ENCODE peak calls at places on chromosomes 13 and 19, in eight cellular contexts. C, Q, H, J, W, I, S and X are unnamed samples.

GRCh38 chr19:51114087-51114714 is 6.0 kb upstream of the CTU1 start:
- DNase-seq in C (no peak), Q (no peak), H (no peak), J (no peak), W (no peak), I (no peak), S (no peak), X (no peak)

GRCh38 chr19:56934438-56935090 is 94.0 kb upstream of the PEG3 start:
- DNase-seq in C (no peak), Q (no peak), H (no peak), J (no peak), W (no peak), I (no peak), S (no peak), X (no peak)

GRCh38 chr13:31950121-31950810 is 81.3 kb upstream of the FRY start:
- DNase-seq in C (no peak), Q (no peak), H (no peak), J (no peak), W (no peak), I (no peak), S (no peak), X (no peak)

GRCh38 chr13:99307648-99308339 is 595 bp upstream of the GPR183 start:
- DNase-seq in C (no peak), Q (no peak), H (no peak), J (no peak), W (no peak), I (no peak), S (no peak), X (no peak)

GRCh38 chr13:36882829-36883390 is 37.1 kb downstream of the SMAD9 start:
- DNase-seq in C (peak; percentile 38), Q (no peak), H (no peak), J (no peak), W (no peak), I (no peak), S (no peak), X (no peak)

GRCh38 chr13:98780451-98780850 is 28.0 kb upstream of the SLC15A1 start:
- DNase-seq in C (no peak), Q (no peak), H (no peak), J (no peak), W (no peak), I (no peak), S (no peak), X (no peak)

GRCh38 chr13:55664178-55664577 is 1476.5 kb upstream of the PRR20A start:
- DNase-seq in C (peak; percentile 55), Q (no peak), H (no peak), J (no peak), W (no peak), I (no peak), S (no peak), X (no peak)

GRCh38 chr13:45220403-45220802 is 19.6 kb upstream of the KCTD4 start:
- DNase-seq in C (no peak), Q (no peak), H (no peak), J (no peak), W (no peak), I (no peak), S (no peak), X (no peak)

GRCh38 chr13:72384879-72385278 is 342.6 kb downstream of the MZT1 start:
- DNase-seq in C (no peak), Q (no peak), H (no peak), J (no peak), W (no peak), I (no peak), S (no peak), X (peak; percentile 23)

GRCh38 chr19:46350029-46350757 is 3.3 kb downstream of the PPP5C start:
- DNase-seq in C (no peak), Q (no peak), H (no peak), J (no peak), W (no peak), I (no peak), S (no peak), X (no peak)

GRCh38 chr19:12913011-12913561 is 6.0 kb downstream of the SYCE2 start:
- DNase-seq in C (no peak), Q (peak; percentile 21), H (peak; percentile 70), J (no peak), W (no peak), I (peak; percentile 65), S (no peak), X (no peak)

GRCh38 chr19:18408053-18408476 is 10.6 kb upstream of the LRRC25 start:
- DNase-seq in C (peak; percentile 63), Q (no peak), H (peak; percentile 86), J (peak; percentile 50), W (no peak), I (no peak), S (no peak), X (no peak)

GRCh38 chr19:6543866-6544347 is 13.1 kb downstream of the TNFSF9 start:
- DNase-seq in C (no peak), Q (no peak), H (no peak), J (no peak), W (no peak), I (no peak), S (no peak), X (no peak)

GRCh38 chr19:10006752-10007323 is 3.5 kb downstream of the COL5A3 start:
- DNase-seq in C (no peak), Q (no peak), H (no peak), J (no peak), W (no peak), I (no peak), S (no peak), X (no peak)

GRCh38 chr19:15841875-15842569 is 26.6 kb upstream of the OR10H1 start:
- DNase-seq in C (no peak), Q (no peak), H (no peak), J (peak; percentile 11), W (no peak), I (no peak), S (no peak), X (no peak)

GRCh38 chr13:83907196-83907989 is 25.1 kb upstream of the SLITRK1 start:
- DNase-seq in C (no peak), Q (no peak), H (no peak), J (no peak), W (no peak), I (no peak), S (no peak), X (no peak)

GRCh38 chr13:100039740-100040139 is 49.2 kb upstream of the PCCA start:
- DNase-seq in C (no peak), Q (no peak), H (no peak), J (no peak), W (no peak), I (no peak), S (no peak), X (no peak)

GRCh38 chr19:10044390-10044789 is 31.1 kb downstream of the RDH8 start:
- DNase-seq in C (no peak), Q (no peak), H (no peak), J (no peak), W (no peak), I (no peak), S (no peak), X (no peak)

GRCh38 chr19:5828661-5829566 is 10.6 kb downstream of the FUT6 start:
- DNase-seq in C (no peak), Q (no peak), H (peak; percentile 70), J (no peak), W (peak; percentile 30), I (no peak), S (no peak), X (no peak)

GRCh38 chr13:45781553-45782326 is 69.8 kb downstream of the SIAH3 start:
- DNase-seq in C (no peak), Q (no peak), H (no peak), J (no peak), W (no peak), I (peak; percentile 61), S (peak; percentile 4), X (no peak)

GRCh38 chr13:65653548-65654078 is 1576.5 kb downstream of the PCDH9 start:
- DNase-seq in C (no peak), Q (no peak), H (no peak), J (no peak), W (no peak), I (no peak), S (no peak), X (no peak)

DNA sequence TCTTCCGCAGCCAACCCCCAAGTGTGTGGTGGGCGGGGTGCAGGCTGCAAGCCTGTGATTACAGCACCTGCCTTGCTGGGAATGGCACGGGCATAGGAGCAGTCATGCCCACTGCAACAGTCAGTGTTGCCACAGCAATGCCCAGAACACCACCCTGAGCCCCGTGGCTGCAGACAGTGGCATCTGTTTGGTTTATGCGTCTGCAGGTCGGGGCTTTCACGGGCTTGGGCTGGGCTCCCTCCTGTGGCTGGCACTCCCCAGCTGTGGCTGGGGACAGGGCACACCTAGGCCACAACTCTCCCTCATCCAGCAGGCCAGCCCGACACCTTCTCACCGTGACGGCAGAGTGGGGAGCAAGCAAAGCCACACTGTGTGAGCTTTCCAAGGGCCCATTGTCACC is 115.3 kb upstream of the C1QTNF9B start:
- DNase-seq in C (no peak), Q (no peak), H (no peak), J (no peak), W (no peak), I (no peak), S (no peak), X (no peak)
- TF ChIP-seq CTCF in C (no peak), Q (no peak), H (no peak), J (no peak), W (no peak), I (no peak), S (no peak), X (no peak)

DNA sequence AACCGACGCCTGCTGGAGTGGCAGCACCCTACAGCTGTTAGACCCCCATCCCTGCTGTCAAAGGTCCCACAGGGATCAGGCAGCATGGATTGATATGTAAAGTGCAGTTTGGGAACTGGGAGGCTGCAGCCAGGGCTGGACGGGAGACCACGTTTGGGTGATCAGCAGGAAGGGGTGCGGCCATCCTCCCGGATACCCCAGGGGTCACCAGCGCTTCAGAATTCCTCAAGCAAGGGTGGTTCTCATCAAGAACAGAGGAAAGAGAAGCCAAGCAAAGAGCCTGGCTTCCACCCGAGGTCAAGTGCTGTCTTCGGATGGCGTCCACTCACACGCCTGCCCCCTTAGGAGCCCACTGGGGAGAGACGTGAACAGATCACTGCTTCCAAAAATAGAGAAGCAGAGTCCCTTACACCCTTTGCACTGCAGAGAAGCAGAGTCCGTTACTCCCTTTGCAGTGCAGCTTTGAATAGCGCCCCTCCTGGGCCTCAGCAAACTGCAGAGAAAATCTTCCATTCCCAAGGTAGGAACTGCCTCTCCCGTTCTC is 35.5 kb downstream of the DHRS12 start:
- DNase-seq in C (no peak), Q (no peak), H (peak; percentile 78), J (no peak), W (no peak), I (no peak), S (no peak), X (no peak)
- TF ChIP-seq CTCF in C (no peak), Q (no peak), H (peak; percentile 87), J (peak; percentile 6), W (peak; percentile 39), I (no peak), S (no peak), X (no peak)

DNA sequence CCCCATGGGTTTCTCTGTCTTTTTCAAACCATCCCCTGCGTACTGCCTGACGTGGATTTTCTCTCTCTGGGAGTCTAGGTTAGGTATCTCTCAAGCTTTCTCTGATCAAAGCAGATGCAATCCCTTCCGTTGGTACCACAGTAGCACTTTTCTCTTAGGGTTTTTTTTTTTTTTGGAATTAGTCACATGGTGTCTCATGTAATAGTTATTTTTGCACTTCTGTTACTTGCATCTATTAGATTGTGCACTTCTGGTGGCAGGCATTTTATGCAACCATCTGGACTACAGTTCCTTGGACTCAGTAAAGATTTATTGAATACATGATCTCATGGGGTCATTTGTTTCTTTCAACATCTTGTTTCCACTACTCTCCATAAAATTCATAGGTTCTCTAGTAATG is 72.1 kb downstream of the GPC6 start:
- DNase-seq in C (no peak), Q (no peak), H (no peak), J (no peak), W (no peak), I (no peak), S (no peak), X (no peak)
- TF ChIP-seq CTCF in C (no peak), Q (no peak), H (no peak), J (no peak), W (no peak), I (no peak), S (no peak), X (no peak)

GRCh38 chr13:20353973-20354372 is 121.9 kb upstream of the GJB6 start:
- DNase-seq in C (no peak), Q (no peak), H (no peak), J (no peak), W (no peak), I (no peak), S (no peak), X (no peak)
- TF ChIP-seq CTCF in C (no peak), Q (peak; percentile 33), H (no peak), J (no peak), W (no peak), I (no peak), S (no peak), X (no peak)